ENCODE peak calls at places on chromosome 6, in ten cellular contexts. P, O, R, S, Y, F, I, X, G and H are unnamed samples.

GRCh38 chr6:6890400-6890858 is 217.3 kb upstream of the RREB1 start:
- DNase-seq in I (no peak), F (peak), G (peak), P (no peak), R (no peak), Y (peak), S (peak), O (no peak), X (no peak), H (no peak)

GRCh38 chr6:99348823-99349619 is 453 bp downstream of the FAXC start:
- DNase-seq in O (peak), Y (no peak), G (no peak), P (peak), F (peak), R (no peak), S (no peak), I (peak), X (no peak), H (no peak)

GRCh38 chr6:45864651-45865050 is 151.0 kb downstream of the CLIC5 start:
- DNase-seq in P (no peak), S (no peak), G (no peak), I (no peak), X (no peak), O (no peak), Y (no peak), F (no peak), R (no peak), H (no peak)

GRCh38 chr6:168908166-168908565 is 345.5 kb downstream of the THBS2 start:
- DNase-seq in S (no peak), R (no peak), F (no peak), O (no peak), P (no peak), Y (no peak), I (peak), X (no peak), G (no peak), H (no peak)

GRCh38 chr6:119308048-119308570 is 41.5 kb downstream of the MAN1A1 start:
- DNase-seq in F (no peak), G (peak), S (no peak), R (no peak), X (no peak), I (peak), Y (no peak), P (no peak), O (no peak), H (no peak)

GRCh38 chr6:9927271-9927670 is 487.6 kb downstream of the TFAP2A start:
- DNase-seq in R (no peak), I (no peak), X (no peak), S (no peak), O (no peak), F (no peak), Y (no peak), P (no peak), G (no peak), H (no peak)

GRCh38 chr6:20415304-20416062 is 13.8 kb downstream of the E2F3 start:
- DNase-seq in S (no peak), O (no peak), F (no peak), I (no peak), P (no peak), X (no peak), R (no peak), G (no peak), Y (no peak), H (no peak)

GRCh38 chr6:15505463-15505918 is 157.3 kb downstream of the DTNBP1 start:
- DNase-seq in X (no peak), P (peak), Y (no peak), G (peak), O (no peak), R (peak), I (no peak), S (peak), F (no peak), H (peak)

GRCh38 chr6:81465859-81466258 is 286.6 kb downstream of the TENT5A start:
- DNase-seq in I (peak), Y (no peak), S (no peak), P (no peak), X (no peak), O (no peak), G (peak), F (no peak), R (no peak), H (no peak)

GRCh38 chr6:87722831-87723726 is 21.0 kb upstream of the AKIRIN2 start:
- DNase-seq in Y (peak), F (peak), O (no peak), P (no peak), X (peak), G (peak), R (peak), S (peak), I (peak), H (peak)

GRCh38 chr6:38678178-38678760 is 24.7 kb downstream of the GLO1 start:
- DNase-seq in P (no peak), I (no peak), F (no peak), R (no peak), X (no peak), Y (no peak), G (no peak), S (peak), O (no peak), H (no peak)

GRCh38 chr6:39508513-39508912 is 186.0 kb upstream of the KCNK16 start:
- DNase-seq in S (no peak), G (no peak), X (no peak), F (no peak), Y (no peak), R (no peak), O (no peak), P (no peak), I (no peak), H (no peak)

GRCh38 chr6:107264357-107264831 is 149.1 kb upstream of the BEND3 start:
- DNase-seq in Y (no peak), P (no peak), O (no peak), G (no peak), F (no peak), X (no peak), I (peak), R (no peak), S (no peak), H (no peak)

DNA sequence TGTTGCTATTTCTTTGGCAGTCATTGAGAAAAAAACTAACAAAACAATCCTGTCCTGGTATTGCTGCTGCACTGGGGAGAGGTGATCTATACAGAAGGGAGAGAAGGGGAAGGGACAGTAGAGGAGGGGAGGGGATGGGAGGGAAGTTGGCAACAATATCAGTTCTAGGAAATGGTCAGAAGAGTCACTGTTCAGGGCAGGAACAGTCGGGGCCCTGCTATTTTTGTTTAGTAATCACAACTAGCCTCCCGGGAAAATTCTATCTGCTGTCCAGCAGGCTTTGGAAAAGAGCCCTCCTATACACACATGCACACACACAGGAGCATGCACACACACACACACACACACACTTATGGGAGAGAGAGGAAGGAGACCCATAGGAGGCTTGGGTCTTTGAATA is 142.3 kb upstream of the CARMIL1 start:
- DNase-seq in Y (no peak), P (no peak), O (peak), R (no peak), X (peak), S (no peak), F (peak), G (peak), I (no peak), H (no peak)
- H3K4me3 ChIP-seq in Y (peak), P (peak), O (peak), R (peak), X (no peak), S (no peak), F (no peak), G (peak), I (no peak), H (peak)

GRCh38 chr6:34246563-34247391 is 2.0 kb downstream of the SMIM29 start:
- DNase-seq in F (no peak), G (no peak), S (no peak), I (peak), X (no peak), O (no peak), R (peak), Y (peak), P (peak), H (peak)
- TF ChIP-seq POLR2A in F (no peak), G (no peak), S (no peak), I (peak), X (no peak), O (no peak), R (no peak), Y (no peak), P (no peak), H (no peak)

GRCh38 chr6:44115866-44116265 is 11.4 kb downstream of the MRPL14 start:
- DNase-seq in F (no peak), S (no peak), P (no peak), Y (no peak), O (no peak), R (no peak), G (no peak), I (peak), X (no peak), H (no peak)
- H3K27ac ChIP-seq in F (peak), S (peak), P (no peak), Y (no peak), O (no peak), R (no peak), G (no peak), I (peak), X (no peak), H (peak)

GRCh38 chr6:11227698-11228097 is 4.8 kb downstream of the NEDD9 start:
- DNase-seq in G (no peak), F (no peak), Y (no peak), R (no peak), O (no peak), X (no peak), I (no peak), P (no peak), S (no peak), H (no peak)
- H3K4me3 ChIP-seq in G (no peak), F (no peak), Y (peak), R (peak), O (no peak), X (no peak), I (no peak), P (peak), S (no peak), H (peak)

GRCh38 chr6:28160233-28160632 is 18.6 kb downstream of the ZKSCAN8 start:
- DNase-seq in O (no peak), S (no peak), Y (no peak), G (no peak), I (no peak), R (no peak), X (no peak), F (no peak), P (no peak), H (no peak)
- TF ChIP-seq POLR2A in O (no peak), S (no peak), Y (no peak), G (no peak), I (no peak), R (no peak), X (no peak), F (no peak), P (no peak), H (no peak)

GRCh38 chr6:137365648-137366047 is 128.5 kb downstream of the OLIG3 start:
- DNase-seq in F (no peak), X (no peak), S (no peak), P (no peak), R (no peak), G (no peak), O (no peak), Y (no peak), I (no peak), H (no peak)
- H3K27ac ChIP-seq in F (no peak), X (no peak), S (no peak), P (no peak), R (no peak), G (no peak), O (no peak), Y (no peak), I (no peak), H (no peak)

GRCh38 chr6:26330835-26331808 is 33.9 kb upstream of the BTN3A2 start:
- DNase-seq in P (no peak), X (no peak), F (no peak), R (no peak), G (no peak), Y (no peak), I (peak), O (no peak), S (no peak), H (no peak)
- H3K4me3 ChIP-seq in P (peak), X (no peak), F (no peak), R (peak), G (no peak), Y (no peak), I (peak), O (no peak), S (no peak), H (no peak)

DNA sequence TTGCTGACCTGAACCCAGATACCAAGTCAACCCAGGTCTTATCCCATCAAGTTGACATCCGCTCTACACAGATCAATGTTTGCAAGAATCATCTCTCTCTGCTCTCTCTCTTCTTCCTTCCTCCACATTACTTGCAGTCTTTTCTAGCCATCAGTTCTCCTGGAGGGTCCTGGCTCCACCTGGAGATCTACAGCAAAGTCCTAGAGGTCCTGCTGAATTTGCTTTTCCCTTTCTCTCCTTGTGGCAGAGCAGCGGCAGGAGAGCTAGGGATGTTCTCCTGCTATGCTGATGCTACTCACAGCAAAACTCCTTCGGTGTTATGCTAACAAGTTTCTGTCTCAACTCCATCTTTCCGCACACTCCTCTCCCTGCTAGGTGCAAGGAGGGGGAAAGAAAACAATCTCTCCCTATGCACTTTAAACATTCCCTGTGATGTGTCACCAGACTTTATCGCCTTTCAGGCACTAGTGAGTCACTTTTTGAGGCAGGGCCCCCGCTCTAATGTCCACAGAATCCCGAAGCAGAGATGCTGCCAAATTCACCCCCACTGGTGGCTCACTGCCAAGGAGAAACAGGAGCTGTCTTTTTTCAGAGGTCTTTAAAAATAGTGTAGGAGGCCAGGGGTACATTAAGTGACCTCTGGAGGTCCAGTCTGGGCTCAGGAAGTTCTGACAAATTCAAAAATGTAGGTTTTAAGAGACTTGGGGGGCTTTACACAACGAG is 62.6 kb downstream of the FAM50B start:
- DNase-seq in Y (peak), I (peak), R (peak), O (peak), P (no peak), F (peak), S (no peak), X (peak), G (no peak), H (no peak)
- TF ChIP-seq POLR2A in Y (peak), I (no peak), R (no peak), O (no peak), P (no peak), F (no peak), S (no peak), X (no peak), G (no peak), H (no peak)